ENCODE peak calls at places on chromosomes 5 and 9, in six cellular contexts. F is T1000; T is PC-9; G is activated CD4-positive, alpha-beta T cell treated with anti-CD3 and anti-CD28 coated beads, Interleukin-2, amount 50 U/mL, for 1 hour; Z is activated naive CD8-positive, alpha-beta T cell treated with anti-CD3 and anti-CD28 coated beads, Interleukin-2, amount 10 ng/mL, durations not matched to agents 7 days and 5 days; C is dermis blood vessel endothelial cell. O is an unnamed sample.

GRCh38 chr5:160169326-160169725 is 50.1 kb upstream of the PWWP2A start:
- DNase-seq in Z (no peak), C (peak; percentile 82), T (no peak), G (no peak), F (peak; percentile 27), O (no peak)

GRCh38 chr5:81513982-81514381 is 120.0 kb upstream of the ACOT12 start:
- DNase-seq in G (no peak), F (no peak), Z (no peak), T (no peak), C (peak; percentile 36), O (peak; percentile 46)

GRCh38 chr5:13188393-13188792 is 756.1 kb downstream of the DNAH5 start:
- DNase-seq in Z (no peak), C (no peak), G (no peak), F (no peak), T (no peak), O (no peak)

GRCh38 chr5:159186319-159186718 is 23.0 kb downstream of the RNF145 start:
- DNase-seq in F (no peak), C (no peak), T (no peak), Z (no peak), G (no peak), O (no peak)

GRCh38 chr9:14437336-14438231 is 123.6 kb upstream of the NFIB start:
- DNase-seq in F (no peak), T (no peak), G (no peak), Z (no peak), C (peak; percentile 81), O (peak; percentile 96)

GRCh38 chr5:157300564-157300963 is 34.6 kb downstream of the CYFIP2 start:
- DNase-seq in F (no peak), Z (no peak), T (no peak), C (no peak), G (no peak), O (no peak)

GRCh38 chr5:95959051-95959963 is 2.3 kb downstream of the ELL2 start:
- DNase-seq in G (no peak), T (no peak), F (no peak), Z (no peak), C (no peak), O (peak; percentile 3)

GRCh38 chr9:112535811-112536210 is 49.2 kb downstream of the KIAA1958 start:
- DNase-seq in F (no peak), Z (no peak), C (peak; percentile 81), T (no peak), G (no peak), O (peak; percentile 72)

GRCh38 chr5:134019636-134020035 is 14.9 kb upstream of the VDAC1 start:
- DNase-seq in C (no peak), F (no peak), Z (no peak), G (no peak), T (peak; percentile 46), O (no peak)

GRCh38 chr9:78519786-78520185 is 222.9 kb downstream of the PSAT1 start:
- DNase-seq in F (no peak), G (no peak), C (no peak), Z (no peak), T (no peak), O (no peak)

GRCh38 chr5:172782169-172783039 is 11.4 kb upstream of the DUSP1 start:
- DNase-seq in F (no peak), Z (no peak), G (no peak), C (no peak), T (peak; percentile 90), O (peak; percentile 36)

GRCh38 chr5:457195-457961 is 14.4 kb downstream of the EXOC3 start:
- DNase-seq in F (no peak), C (no peak), G (no peak), T (no peak), Z (peak; percentile 29), O (no peak)

GRCh38 chr5:147835386-147835798 is 3.9 kb upstream of the SPINK1 start:
- DNase-seq in F (no peak), Z (no peak), T (peak; percentile 89), C (no peak), G (no peak), O (no peak)

GRCh38 chr9:93207326-93207814 is 23.4 kb downstream of the WNK2 start:
- DNase-seq in C (no peak), F (no peak), G (no peak), T (no peak), Z (no peak), O (peak; percentile 25)

GRCh38 chr9:695252-695651 is 146.2 kb upstream of the DMRT1 start:
- DNase-seq in T (no peak), F (no peak), Z (no peak), G (no peak), C (no peak), O (no peak)

GRCh38 chr5:44568519-44568918 is 179.3 kb upstream of the FGF10 start:
- DNase-seq in Z (no peak), T (no peak), C (no peak), G (no peak), F (no peak), O (no peak)

GRCh38 chr5:147935032-147935431 is 28.7 kb upstream of the C5orf46 start:
- DNase-seq in F (no peak), G (no peak), Z (no peak), T (peak; percentile 54), C (peak; percentile 74), O (peak; percentile 66)